ENCODE peak calls at places on chromosome 3, in five cellular contexts. I is cardiac muscle cell, E is HT-29, H is fibroblast of lung, W is putamen. C is an unnamed sample.

GRCh38 chr3:145333931-145334330 is 827.1 kb downstream of the PLOD2 start:
- DNase-seq in E (no peak), I (no peak), H (no peak), W (no peak), C (no peak)

GRCh38 chr3:194556086-194557056 is 69.6 kb upstream of the ATP13A3 start:
- DNase-seq in E (peak; percentile 17), W (no peak), H (peak; percentile 70), I (no peak), C (no peak)

GRCh38 chr3:10337323-10338163 is 16.6 kb upstream of the SEC13 start:
- DNase-seq in W (no peak), H (no peak), I (no peak), E (peak; percentile 2), C (no peak)

GRCh38 chr3:33063651-33064051 is 33.3 kb downstream of the GLB1 start:
- DNase-seq in H (peak; percentile 30), E (no peak), W (no peak), I (no peak), C (peak; percentile 15)

GRCh38 chr3:139491966-139492365 is 15.7 kb upstream of the RBP2 start:
- DNase-seq in I (no peak), W (no peak), E (no peak), H (no peak), C (no peak)

GRCh38 chr3:197007296-197007940 is 22.2 kb downstream of the MELTF start:
- DNase-seq in I (no peak), W (no peak), E (peak; percentile 22), H (no peak), C (no peak)

GRCh38 chr3:69072928-69073327 is 7.2 kb downstream of the UBA3 start:
- DNase-seq in E (no peak), W (no peak), H (no peak), I (no peak), C (no peak)

GRCh38 chr3:177210744-177211502 is 13.6 kb upstream of the TBL1XR1 start:
- DNase-seq in W (no peak), H (no peak), I (no peak), E (no peak), C (no peak)

GRCh38 chr3:72347819-72348319 is 500.4 kb downstream of the SHQ1 start:
- DNase-seq in E (peak; percentile 52), W (peak; percentile 57), I (peak; percentile 28), H (peak; percentile 94), C (peak; percentile 93)

GRCh38 chr3:23740517-23741402 is 65.0 kb upstream of the UBE2E1 start:
- DNase-seq in W (no peak), H (peak; percentile 65), E (peak; percentile 24), I (no peak), C (peak; percentile 73)

GRCh38 chr3:66561374-66561773 is 60.6 kb upstream of the LRIG1 start:
- DNase-seq in I (no peak), W (no peak), E (no peak), H (peak; percentile 44), C (no peak)

GRCh38 chr3:114144909-114145688 is 33.8 kb downstream of the DRD3 start:
- DNase-seq in I (no peak), W (peak; percentile 54), E (no peak), H (peak; percentile 98), C (peak; percentile 97)